ENCODE peak calls at places on chromosomes 7 and 10, in ten cellular contexts. C is EL; N is RPMI7951; T is right cardiac atrium; B is GM13976; O is cardiac fibroblast; Q is NCI-H187; M is GM20000; R is T follicular helper cell; I is activated effector memory CD4-positive, alpha-beta T cell treated with anti-CD3 and anti-CD28 coated beads, Interleukin-2, amount 50 U/mL, for 16 hours. F is an unnamed sample.

GRCh38 chr7:5850944-5851343 is 29.7 kb upstream of the OCM start:
- DNase-seq in N (no peak), R (no peak), T (no peak), I (no peak), Q (no peak), O (no peak), B (no peak), C (no peak), M (no peak), F (no peak)

GRCh38 chr10:96657385-96657784 is 62.9 kb downstream of the PIK3AP1 start:
- DNase-seq in I (no peak), C (no peak), R (no peak), M (no peak), T (no peak), N (no peak), O (no peak), B (no peak), Q (no peak), F (no peak)

GRCh38 chr10:14474656-14475055 is 143.9 kb upstream of the FRMD4A start:
- DNase-seq in R (no peak), N (peak), M (no peak), B (no peak), T (no peak), C (peak), I (no peak), O (no peak), Q (no peak), F (no peak)

GRCh38 chr10:123144697-123145541 is 3.0 kb upstream of the HMX2 start:
- DNase-seq in O (no peak), M (peak), C (no peak), T (no peak), N (no peak), R (no peak), Q (no peak), I (no peak), B (peak), F (no peak)

GRCh38 chr7:158382363-158382988 is 205.1 kb downstream of the PTPRN2 start:
- DNase-seq in Q (no peak), O (no peak), T (no peak), I (no peak), M (no peak), C (no peak), R (no peak), B (no peak), N (no peak), F (no peak)

GRCh38 chr10:95964786-95965185 is 57.0 kb downstream of the CC2D2B start:
- DNase-seq in R (no peak), C (no peak), M (no peak), B (no peak), I (no peak), Q (no peak), T (no peak), O (peak), N (no peak), F (peak)

GRCh38 chr10:26621243-26621888 is 76.1 kb upstream of the PDSS1 start:
- DNase-seq in R (no peak), M (no peak), C (no peak), B (no peak), O (no peak), N (no peak), T (no peak), I (no peak), Q (no peak), F (no peak)

GRCh38 chr10:76973515-76974289 is 663.9 kb downstream of the KCNMA1 start:
- DNase-seq in N (peak), C (peak), Q (no peak), O (peak), I (no peak), M (no peak), B (no peak), R (no peak), T (no peak), F (no peak)

GRCh38 chr10:126186746-126187145 is 201.5 kb downstream of the ADAM12 start:
- DNase-seq in R (no peak), I (no peak), N (peak), C (peak), T (no peak), O (no peak), Q (no peak), M (no peak), B (no peak), F (no peak)

GRCh38 chr7:91165846-91166230 is 98.4 kb upstream of the FZD1 start:
- DNase-seq in C (peak), O (no peak), I (no peak), M (no peak), Q (no peak), B (no peak), R (no peak), T (no peak), N (no peak), F (peak)

GRCh38 chr7:70177166-70177565 is 578.9 kb downstream of the AUTS2 start:
- DNase-seq in T (no peak), Q (no peak), I (no peak), O (no peak), R (no peak), N (no peak), C (no peak), M (no peak), B (no peak), F (peak)

GRCh38 chr7:28723336-28723735 is 234.8 kb downstream of the TRIL start:
- DNase-seq in N (no peak), Q (no peak), C (no peak), T (no peak), O (no peak), B (no peak), R (no peak), M (no peak), I (no peak), F (no peak)

GRCh38 chr7:10677211-10677610 is 296.5 kb upstream of the PHF14 start:
- DNase-seq in R (no peak), Q (no peak), M (no peak), C (no peak), N (no peak), I (no peak), T (no peak), O (no peak), B (no peak), F (no peak)

GRCh38 chr10:130358981-130359650 is 222.9 kb downstream of the GLRX3 start:
- DNase-seq in R (no peak), T (no peak), Q (no peak), M (no peak), B (no peak), O (no peak), C (no peak), N (no peak), I (peak), F (no peak)

GRCh38 chr7:114590298-114590697 is 175.7 kb downstream of the FOXP2 start:
- DNase-seq in N (no peak), O (no peak), R (no peak), T (no peak), C (no peak), M (no peak), Q (no peak), B (no peak), I (no peak), F (no peak)

GRCh38 chr10:119474606-119475005 is 67.9 kb downstream of the RGS10 start:
- DNase-seq in C (no peak), B (no peak), T (no peak), N (no peak), I (no peak), R (no peak), Q (no peak), O (no peak), M (no peak), F (no peak)

GRCh38 chr7:157618091-157618726 is 281.4 kb downstream of the DNAJB6 start:
- DNase-seq in T (no peak), C (no peak), N (no peak), R (no peak), B (no peak), M (no peak), Q (no peak), I (no peak), O (no peak), F (no peak)

GRCh38 chr7:30231271-30231670 is 53.1 kb upstream of the ZNRF2 start:
- DNase-seq in M (no peak), B (no peak), C (no peak), Q (no peak), T (no peak), N (peak), I (no peak), O (no peak), R (no peak), F (no peak)

GRCh38 chr7:129285195-129285594 is 60.4 kb downstream of the AHCYL2 start:
- DNase-seq in C (no peak), O (no peak), I (no peak), T (no peak), B (no peak), M (no peak), N (no peak), R (no peak), Q (no peak), F (no peak)

GRCh38 chr7:98826400-98826799 is 43.4 kb downstream of the TMEM130 start:
- DNase-seq in N (no peak), M (no peak), Q (no peak), I (no peak), C (no peak), B (no peak), O (no peak), R (no peak), T (no peak), F (no peak)

GRCh38 chr7:46774515-46774914 is 807.4 kb downstream of the TNS3 start:
- DNase-seq in Q (no peak), N (no peak), T (no peak), M (no peak), R (no peak), I (no peak), O (peak), C (no peak), B (no peak), F (no peak)

GRCh38 chr10:131310904-131311660 is 439 bp downstream of the TCERG1L start:
- DNase-seq in R (no peak), M (no peak), C (no peak), I (no peak), O (no peak), N (no peak), T (peak), B (no peak), Q (no peak), F (no peak)

GRCh38 chr10:120012566-120012965 is 120.0 kb downstream of the SEC23IP start:
- DNase-seq in N (peak), C (peak), O (no peak), R (no peak), Q (no peak), I (no peak), B (no peak), T (no peak), M (no peak), F (peak)

GRCh38 chr10:62858364-62858763 is 42.2 kb upstream of the EGR2 start:
- DNase-seq in T (peak), C (peak), B (no peak), O (peak), R (no peak), M (no peak), I (no peak), Q (no peak), N (peak), F (peak)

GRCh38 chr10:133403359-133403758 is 9.4 kb downstream of the MTG1 start:
- DNase-seq in O (no peak), R (no peak), M (no peak), I (peak), N (no peak), B (no peak), C (no peak), T (no peak), Q (no peak), F (no peak)

GRCh38 chr7:25820432-25821040 is 331.5 kb upstream of the NFE2L3 start:
- DNase-seq in Q (no peak), R (no peak), C (no peak), I (no peak), M (no peak), N (no peak), O (no peak), T (no peak), B (no peak), F (peak)